ENCODE peak calls at places on chromosomes 6 and 20, in five cellular contexts. U, W, Q, M and Y are unnamed samples.

GRCh38 chr20:14415492-14415891 is 78.1 kb upstream of the FLRT3 start:
- DNase-seq in U (no peak), W (no peak), Q (no peak), M (no peak), Y (no peak)

GRCh38 chr20:1150218-1150617 is 31.8 kb downstream of the PSMF1 start:
- DNase-seq in U (no peak), W (peak), Q (no peak), M (no peak), Y (peak)

GRCh38 chr6:90294614-90294988 is 2.0 kb downstream of the BACH2 start:
- DNase-seq in U (no peak), W (no peak), Q (no peak), M (no peak), Y (no peak)

GRCh38 chr20:59131541-59132285 is 31.9 kb upstream of the ZNF831 start:
- DNase-seq in U (no peak), W (no peak), Q (no peak), M (no peak), Y (no peak)

GRCh38 chr6:105851181-105851580 is 235.0 kb upstream of the PRDM1 start:
- DNase-seq in U (no peak), W (peak), Q (no peak), M (no peak), Y (no peak)

GRCh38 chr6:6315660-6316059 is 4.8 kb downstream of the F13A1 start:
- DNase-seq in U (peak), W (no peak), Q (no peak), M (peak), Y (peak)

GRCh38 chr6:142942805-142943227 is 2.2 kb downstream of the HIVEP2 start:
- DNase-seq in U (peak), W (peak), Q (no peak), M (no peak), Y (peak)

GRCh38 chr20:59808729-59809381 is 124.6 kb downstream of the SYCP2 start:
- DNase-seq in U (no peak), W (no peak), Q (no peak), M (no peak), Y (no peak)

GRCh38 chr20:53920647-53921245 is 149.6 kb downstream of the BCAS1 start:
- DNase-seq in U (no peak), W (no peak), Q (no peak), M (no peak), Y (no peak)

GRCh38 chr6:106858653-106859092 is 115.9 kb downstream of the CD24 start:
- DNase-seq in U (peak), W (peak), Q (no peak), M (no peak), Y (peak)

GRCh38 chr6:26333458-26334297 is 31.3 kb upstream of the BTN3A2 start:
- DNase-seq in U (no peak), W (no peak), Q (no peak), M (no peak), Y (no peak)

GRCh38 chr20:35006531-35006971 is 50.9 kb downstream of the MYH7B start:
- DNase-seq in U (no peak), W (no peak), Q (peak), M (no peak), Y (no peak)

GRCh38 chr20:34549291-34549928 is 9.1 kb upstream of the MAP1LC3A start:
- DNase-seq in U (no peak), W (no peak), Q (no peak), M (peak), Y (peak)

GRCh38 chr6:74650668-74651067 is 555.2 kb downstream of the COL12A1 start:
- DNase-seq in U (no peak), W (no peak), Q (no peak), M (no peak), Y (no peak)

DNA sequence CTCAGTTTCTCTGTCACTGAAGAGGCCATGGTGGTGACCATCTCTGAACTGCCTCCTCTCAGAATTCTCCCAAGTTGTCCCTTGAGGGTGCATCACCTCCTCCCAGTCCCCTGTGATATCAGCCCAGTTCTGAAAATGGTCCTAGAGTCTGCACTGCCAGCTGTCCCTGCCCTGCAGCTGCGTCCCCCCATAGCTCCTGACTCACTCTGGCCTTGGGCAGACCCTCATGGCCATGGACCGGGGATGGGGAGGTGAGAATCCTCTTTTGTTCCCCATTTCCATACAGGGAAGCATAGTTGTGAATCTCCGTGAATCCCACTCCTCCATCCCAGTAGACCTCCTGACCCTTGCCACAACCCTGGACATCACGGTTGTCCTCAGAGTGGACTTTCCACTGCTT is 4.5 kb downstream of the ETV7 start:
- DNase-seq in U (no peak), W (no peak), Q (no peak), M (no peak), Y (no peak)
- H3K4me3 ChIP-seq in U (no peak), W (no peak), Q (no peak), M (no peak), Y (no peak)

DNA sequence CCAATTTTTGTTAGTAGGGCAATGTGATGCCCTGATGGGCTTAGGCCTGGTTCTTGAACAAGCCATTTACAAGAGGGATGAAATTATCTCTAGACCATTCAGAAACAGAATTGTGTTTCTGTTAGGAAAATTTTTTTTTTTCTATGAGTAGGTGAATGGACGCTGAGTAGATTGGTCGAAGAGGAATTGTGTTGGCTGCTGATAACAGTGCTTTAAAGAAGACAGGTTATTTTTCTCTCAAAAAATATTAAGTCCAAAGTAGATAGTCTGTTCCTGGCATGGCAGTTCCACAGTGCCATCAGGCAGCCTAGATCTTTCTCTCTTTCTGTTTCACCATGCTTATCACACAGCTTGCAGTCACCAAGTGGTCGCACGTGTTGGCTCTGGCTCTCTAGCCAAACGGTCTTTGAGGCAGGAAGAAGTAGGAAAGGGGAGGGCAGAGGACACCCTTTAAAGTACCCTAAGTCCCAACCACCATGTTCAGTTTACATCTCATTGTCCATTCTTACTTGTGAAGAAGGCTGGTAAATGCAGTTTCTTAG is 22.4 kb upstream of the SERINC3 start:
- DNase-seq in U (no peak), W (no peak), Q (no peak), M (no peak), Y (no peak)
- H3K4me3 ChIP-seq in U (no peak), W (no peak), Q (no peak), M (no peak), Y (no peak)

DNA sequence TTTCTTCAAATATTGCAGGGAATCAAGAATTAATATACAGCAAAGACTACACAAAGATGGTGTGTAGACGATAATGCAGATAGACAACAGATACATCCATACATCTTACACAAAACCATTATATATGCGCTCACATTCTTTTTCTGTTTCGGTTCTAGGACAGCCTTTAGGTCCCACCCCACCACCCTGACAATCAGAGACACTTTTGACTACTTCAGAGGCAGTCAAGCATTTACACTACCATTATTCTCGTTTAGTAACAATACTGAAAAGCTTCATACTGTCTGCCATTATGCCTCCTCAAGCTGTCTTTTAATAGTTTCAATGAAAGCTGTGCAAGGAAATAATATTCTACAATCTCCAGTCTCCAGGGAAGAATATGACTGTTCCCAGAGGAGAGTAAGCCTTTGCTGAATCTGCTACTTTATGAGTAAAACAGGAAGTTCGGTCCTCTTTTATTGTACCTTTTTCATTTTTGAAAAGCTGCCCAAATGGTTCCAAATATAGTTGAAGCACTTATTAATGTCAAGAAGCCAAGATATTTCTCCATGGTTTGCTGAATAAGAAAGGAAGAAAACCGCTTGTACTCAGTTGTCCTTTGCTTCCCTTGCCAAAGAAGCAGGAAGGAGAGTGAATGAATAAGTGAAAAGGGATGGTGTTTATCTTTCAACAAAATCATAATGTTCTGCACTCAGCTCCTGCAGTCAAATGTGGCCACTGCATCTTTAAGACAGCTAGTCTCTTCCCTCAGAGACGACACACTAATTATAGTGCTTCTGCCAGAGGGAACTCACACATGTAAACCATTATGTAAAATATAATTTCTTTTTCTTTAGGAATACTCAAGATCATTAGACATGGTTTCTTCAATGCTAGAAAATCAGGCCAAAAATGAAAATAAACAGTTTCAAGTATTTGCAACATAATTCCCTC is 468.3 kb downstream of the CDC5L start:
- DNase-seq in U (peak), W (peak), Q (no peak), M (no peak), Y (peak)
- H3K4me3 ChIP-seq in U (peak), W (no peak), Q (no peak), M (no peak), Y (no peak)

GRCh38 chr20:17379651-17380050 is 151.5 kb downstream of the BFSP1 start:
- DNase-seq in U (no peak), W (no peak), Q (no peak), M (no peak), Y (no peak)
- H3K4me3 ChIP-seq in U (no peak), W (no peak), Q (no peak), M (no peak), Y (no peak)

DNA sequence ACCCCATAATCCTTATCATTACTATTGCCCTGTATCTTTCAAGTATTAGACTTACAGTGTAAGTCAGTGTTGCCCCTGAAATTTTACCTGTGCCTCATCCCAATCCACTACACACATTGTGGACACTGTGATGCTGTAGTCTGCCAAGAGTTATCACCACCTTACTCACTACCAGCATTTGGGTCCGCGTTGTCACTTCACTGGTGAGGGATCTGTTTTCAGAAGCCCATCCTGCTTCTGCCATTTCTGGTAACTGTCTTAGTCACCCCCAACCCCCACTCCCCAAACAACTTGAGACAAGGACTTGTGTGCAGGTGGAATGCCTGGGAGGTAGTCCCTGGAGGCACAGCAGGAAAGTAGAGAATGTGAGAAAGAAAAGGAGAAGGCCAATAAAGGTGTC is 6.0 kb upstream of the RAB44 start:
- DNase-seq in U (no peak), W (no peak), Q (no peak), M (no peak), Y (no peak)
- H3K4me3 ChIP-seq in U (no peak), W (no peak), Q (no peak), M (no peak), Y (no peak)

GRCh38 chr6:47310131-47310480 is 401 bp upstream of the TNFRSF21 start:
- DNase-seq in U (no peak), W (no peak), Q (no peak), M (no peak), Y (no peak)
- H3K4me3 ChIP-seq in U (peak), W (no peak), Q (peak), M (no peak), Y (no peak)